ENCODE peak calls at places on chromosome 12, in four cellular contexts. C is endodermal cell, A is AG04450, I is GM12864. N is an unnamed sample.

GRCh38 chr12:42144174-42144423 is 575 bp downstream of the GXYLT1 start:
- DNase-seq in C (no peak), A (no peak), I (no peak), N (no peak)

GRCh38 chr12:64494998-64495729 is 43.2 kb downstream of the TBK1 start:
- DNase-seq in C (no peak), A (no peak), I (no peak), N (no peak)

GRCh38 chr12:107328442-107329133 is 235.2 kb upstream of the CRY1 start:
- DNase-seq in C (peak; percentile 50), A (no peak), I (no peak), N (no peak)

GRCh38 chr12:132178801-132179401 is 34.6 kb downstream of the NOC4L start:
- DNase-seq in C (no peak), A (no peak), I (no peak), N (no peak)

GRCh38 chr12:120350576-120351350 is 18.2 kb downstream of the MSI1 start:
- DNase-seq in C (no peak), A (no peak), I (no peak), N (no peak)

GRCh38 chr12:106227641-106228319 is 20.0 kb downstream of the CKAP4 start:
- DNase-seq in C (peak; percentile 48), A (no peak), I (no peak), N (no peak)

GRCh38 chr12:18749381-18749957 is 11.6 kb downstream of the CAPZA3 start:
- DNase-seq in C (no peak), A (no peak), I (no peak), N (no peak)

GRCh38 chr12:47841506-47841905 is 21.8 kb upstream of the HDAC7 start:
- DNase-seq in C (no peak), A (no peak), I (no peak), N (no peak)

GRCh38 chr12:55909513-55909884 is 18.2 kb downstream of the PYM1 start:
- DNase-seq in C (no peak), A (no peak), I (no peak), N (no peak)
- H3K4me3 ChIP-seq in C (peak overlapping the region; percentile 42), A (no peak overlapping the region), I (no peak overlapping the region), N (no peak overlapping the region)

DNA sequence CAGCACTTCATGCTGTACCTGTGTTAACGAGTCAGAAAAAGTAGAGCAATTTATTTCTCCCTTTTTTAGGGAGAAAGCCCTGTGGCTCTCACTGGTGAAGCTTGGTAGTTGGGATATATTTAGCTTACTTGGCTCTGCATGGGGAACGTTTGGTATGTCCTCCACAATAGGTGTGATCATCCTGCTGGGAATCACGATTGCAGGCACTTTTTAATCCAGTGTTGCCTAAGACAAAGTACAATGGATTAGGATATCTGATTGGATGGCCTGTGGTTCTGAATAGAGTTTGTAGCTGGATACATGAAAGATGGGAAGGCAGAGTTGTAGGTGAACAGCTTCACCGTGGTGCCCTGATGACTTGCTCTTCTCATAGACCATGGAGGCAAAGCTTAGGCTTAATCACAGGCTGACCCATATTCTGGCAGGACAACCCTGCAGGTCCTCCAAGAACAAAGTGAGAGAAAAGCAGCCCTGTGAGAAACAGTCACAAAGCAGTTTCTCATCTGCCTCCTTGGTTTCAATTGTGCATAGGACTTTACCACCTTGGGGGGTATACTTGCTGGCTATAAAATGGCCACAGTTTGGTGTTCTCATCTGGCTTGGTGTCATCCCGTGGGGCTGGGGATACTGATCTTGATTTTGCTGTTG is 7.5 kb downstream of the RESF1 start:
- DNase-seq in C (peak; percentile 87), A (no peak), I (no peak), N (no peak)
- H3K4me3 ChIP-seq in C (peak overlapping the region; percentile 75), A (no peak overlapping the region), I (no peak overlapping the region), N (no peak overlapping the region)

DNA sequence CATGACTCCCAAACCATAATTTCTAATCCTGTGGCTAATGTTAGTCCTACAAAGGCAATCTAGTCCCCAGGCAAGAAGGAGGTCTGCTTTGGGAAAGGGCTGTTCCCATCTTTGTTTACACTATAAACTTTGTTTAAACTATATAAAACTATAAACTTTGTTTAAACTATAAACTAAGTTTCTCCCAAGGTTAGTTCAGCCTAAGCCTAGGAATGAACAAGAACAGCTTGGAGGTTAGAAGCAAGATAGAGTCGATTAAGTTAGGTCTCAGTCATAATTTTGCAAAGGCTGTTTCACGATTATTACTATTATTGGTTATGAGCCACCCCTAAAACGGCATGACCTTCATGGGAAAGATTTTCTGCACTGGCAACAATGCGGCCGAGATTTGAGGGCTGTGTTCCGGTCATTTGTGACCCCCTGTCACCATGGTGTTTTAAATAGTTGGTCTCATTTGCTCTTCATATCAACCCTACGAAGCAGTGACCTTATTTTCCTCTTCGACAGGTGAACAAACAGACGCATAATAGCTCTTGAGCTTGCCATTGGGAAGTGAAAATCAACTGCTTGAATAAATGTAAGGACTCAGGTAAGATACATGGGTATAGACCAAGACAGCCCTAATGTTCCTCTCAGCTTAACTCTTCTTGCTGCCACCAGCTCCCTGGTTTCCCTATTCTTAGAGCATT is 322.6 kb upstream of the TMEM132C start:
- DNase-seq in C (no peak), A (no peak), I (no peak), N (no peak)
- H3K4me3 ChIP-seq in C (no peak overlapping the region), A (no peak overlapping the region), I (no peak overlapping the region), N (no peak overlapping the region)

DNA sequence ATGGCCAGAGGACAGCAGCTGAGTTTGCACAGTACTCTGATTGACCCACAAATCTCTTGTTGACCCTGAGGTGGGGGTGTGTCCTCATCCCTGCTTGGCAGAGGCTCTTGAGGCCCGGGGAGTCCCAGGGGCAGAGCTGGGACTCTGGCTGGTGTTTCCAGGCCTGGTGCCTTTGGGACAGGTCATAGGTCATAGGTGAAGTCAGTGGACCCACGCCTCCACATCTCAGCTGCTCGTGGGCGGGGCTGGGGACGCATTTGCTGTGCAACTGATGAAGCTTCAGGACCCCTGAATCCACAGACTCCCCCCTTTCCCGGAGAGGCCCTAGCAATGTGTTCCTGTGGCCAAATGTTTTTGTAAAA is 404 bp upstream of the CACNA2D4 start:
- DNase-seq in C (no peak), A (no peak), I (no peak), N (no peak)
- H3K4me3 ChIP-seq in C (no peak overlapping the region), A (no peak overlapping the region), I (no peak overlapping the region), N (no peak overlapping the region)

N was measured in GM06990.